ENCODE peak calls at places on chromosomes 5 and 9, in ten cellular contexts. One of them, this sample, is unnamed.

GRCh38 chr5:36647046-36647445 is 40.6 kb downstream of the SLC1A3 start:
- DNase-seq in esophagus squamous epithelium: no peak
- DNase-seq in stomach: no peak
- DNase-seq in endothelial cell of umbilical vein: no peak
- DNase-seq in fibroblast of lung: no peak
- DNase-seq in left ventricle myocardium inferior: no peak
- DNase-seq in sigmoid colon: no peak
- DNase-seq in mucosa of descending colon: no peak
- DNase-seq in neural crest cell: no peak
- DNase-seq in fibroblast of mammary gland: no peak
- DNase-seq in this sample: no peak

GRCh38 chr9:112378441-112379176 is 1.3 kb upstream of the HSDL2 start:
- DNase-seq in esophagus squamous epithelium: no peak
- DNase-seq in stomach: no peak
- DNase-seq in endothelial cell of umbilical vein: peak
- DNase-seq in fibroblast of lung: no peak
- DNase-seq in left ventricle myocardium inferior: peak
- DNase-seq in sigmoid colon: no peak
- DNase-seq in mucosa of descending colon: peak
- DNase-seq in neural crest cell: no peak
- DNase-seq in fibroblast of mammary gland: peak
- DNase-seq in this sample: peak

GRCh38 chr9:124680049-124680448 is 91.1 kb downstream of the NR6A1 start:
- DNase-seq in esophagus squamous epithelium: no peak
- DNase-seq in stomach: no peak
- DNase-seq in endothelial cell of umbilical vein: no peak
- DNase-seq in fibroblast of lung: no peak
- DNase-seq in left ventricle myocardium inferior: no peak
- DNase-seq in sigmoid colon: no peak
- DNase-seq in mucosa of descending colon: no peak
- DNase-seq in neural crest cell: no peak
- DNase-seq in fibroblast of mammary gland: no peak
- DNase-seq in this sample: no peak

GRCh38 chr5:72402959-72403628 is 82.9 kb downstream of the PTCD2 start:
- DNase-seq in esophagus squamous epithelium: no peak
- DNase-seq in stomach: peak
- DNase-seq in endothelial cell of umbilical vein: peak
- DNase-seq in fibroblast of lung: peak
- DNase-seq in left ventricle myocardium inferior: peak
- DNase-seq in sigmoid colon: no peak
- DNase-seq in mucosa of descending colon: peak
- DNase-seq in neural crest cell: no peak
- DNase-seq in fibroblast of mammary gland: peak
- DNase-seq in this sample: peak

GRCh38 chr9:92293075-92293354 is 482 bp downstream of the IARS1 start:
- DNase-seq in esophagus squamous epithelium: no peak
- DNase-seq in stomach: no peak
- DNase-seq in endothelial cell of umbilical vein: peak
- DNase-seq in fibroblast of lung: no peak
- DNase-seq in left ventricle myocardium inferior: no peak
- DNase-seq in sigmoid colon: no peak
- DNase-seq in mucosa of descending colon: no peak
- DNase-seq in neural crest cell: no peak
- DNase-seq in fibroblast of mammary gland: no peak
- DNase-seq in this sample: no peak

GRCh38 chr5:72149742-72150141 is 42.5 kb downstream of the MAP1B start:
- DNase-seq in esophagus squamous epithelium: no peak
- DNase-seq in stomach: no peak
- DNase-seq in endothelial cell of umbilical vein: no peak
- DNase-seq in fibroblast of lung: peak
- DNase-seq in left ventricle myocardium inferior: no peak
- DNase-seq in sigmoid colon: no peak
- DNase-seq in mucosa of descending colon: no peak
- DNase-seq in neural crest cell: no peak
- DNase-seq in fibroblast of mammary gland: peak
- DNase-seq in this sample: no peak

GRCh38 chr5:66518753-66519152 is 77.4 kb upstream of the MAST4 start:
- DNase-seq in esophagus squamous epithelium: no peak
- DNase-seq in stomach: no peak
- DNase-seq in endothelial cell of umbilical vein: peak
- DNase-seq in fibroblast of lung: no peak
- DNase-seq in left ventricle myocardium inferior: no peak
- DNase-seq in sigmoid colon: no peak
- DNase-seq in mucosa of descending colon: no peak
- DNase-seq in neural crest cell: no peak
- DNase-seq in fibroblast of mammary gland: no peak
- DNase-seq in this sample: peak

GRCh38 chr9:133991964-133992779 is at the start of gene VAV2:
- DNase-seq in esophagus squamous epithelium: no peak
- DNase-seq in stomach: peak
- DNase-seq in endothelial cell of umbilical vein: peak
- DNase-seq in fibroblast of lung: peak
- DNase-seq in left ventricle myocardium inferior: peak
- DNase-seq in sigmoid colon: peak
- DNase-seq in mucosa of descending colon: peak
- DNase-seq in neural crest cell: peak
- DNase-seq in fibroblast of mammary gland: peak
- DNase-seq in this sample: peak

GRCh38 chr9:92971121-92971520 is 23.8 kb downstream of the FGD3 start:
- DNase-seq in esophagus squamous epithelium: no peak
- DNase-seq in stomach: no peak
- DNase-seq in endothelial cell of umbilical vein: no peak
- DNase-seq in fibroblast of lung: no peak
- DNase-seq in left ventricle myocardium inferior: no peak
- DNase-seq in sigmoid colon: no peak
- DNase-seq in mucosa of descending colon: no peak
- DNase-seq in neural crest cell: no peak
- DNase-seq in fibroblast of mammary gland: no peak
- DNase-seq in this sample: no peak

GRCh38 chr9:33374190-33374589 is 28.2 kb downstream of the AQP7 start:
- DNase-seq in esophagus squamous epithelium: no peak
- DNase-seq in stomach: no peak
- DNase-seq in endothelial cell of umbilical vein: no peak
- DNase-seq in fibroblast of lung: no peak
- DNase-seq in left ventricle myocardium inferior: no peak
- DNase-seq in sigmoid colon: peak
- DNase-seq in mucosa of descending colon: no peak
- DNase-seq in neural crest cell: no peak
- DNase-seq in fibroblast of mammary gland: no peak
- DNase-seq in this sample: no peak

GRCh38 chr9:33374634-33375237 is 27.6 kb downstream of the AQP7 start:
- DNase-seq in esophagus squamous epithelium: peak
- DNase-seq in stomach: peak
- DNase-seq in endothelial cell of umbilical vein: peak
- DNase-seq in fibroblast of lung: peak
- DNase-seq in left ventricle myocardium inferior: peak
- DNase-seq in sigmoid colon: peak
- DNase-seq in mucosa of descending colon: peak
- DNase-seq in neural crest cell: peak
- DNase-seq in fibroblast of mammary gland: peak
- DNase-seq in this sample: peak

GRCh38 chr9:33377089-33377715 is 25.2 kb downstream of the AQP7 start:
- DNase-seq in esophagus squamous epithelium: no peak
- DNase-seq in stomach: no peak
- DNase-seq in endothelial cell of umbilical vein: no peak
- DNase-seq in fibroblast of lung: no peak
- DNase-seq in left ventricle myocardium inferior: no peak
- DNase-seq in sigmoid colon: peak
- DNase-seq in mucosa of descending colon: no peak
- DNase-seq in neural crest cell: no peak
- DNase-seq in fibroblast of mammary gland: no peak
- DNase-seq in this sample: peak

GRCh38 chr9:33375841-33376321 is 26.5 kb downstream of the AQP7 start:
- DNase-seq in esophagus squamous epithelium: no peak
- DNase-seq in stomach: no peak
- DNase-seq in endothelial cell of umbilical vein: no peak
- DNase-seq in fibroblast of lung: no peak
- DNase-seq in left ventricle myocardium inferior: no peak
- DNase-seq in sigmoid colon: no peak
- DNase-seq in mucosa of descending colon: no peak
- DNase-seq in neural crest cell: no peak
- DNase-seq in fibroblast of mammary gland: peak
- DNase-seq in this sample: no peak

GRCh38 chr9:33375238-33375840 is 27.0 kb downstream of the AQP7 start:
- DNase-seq in esophagus squamous epithelium: no peak
- DNase-seq in stomach: no peak
- DNase-seq in endothelial cell of umbilical vein: no peak
- DNase-seq in fibroblast of lung: no peak
- DNase-seq in left ventricle myocardium inferior: no peak
- DNase-seq in sigmoid colon: no peak
- DNase-seq in mucosa of descending colon: no peak
- DNase-seq in neural crest cell: peak
- DNase-seq in fibroblast of mammary gland: no peak
- DNase-seq in this sample: no peak
- TF ChIP-seq CTCF in esophagus squamous epithelium: no peak
- TF ChIP-seq CTCF in stomach: no peak
- TF ChIP-seq CTCF in endothelial cell of umbilical vein: no peak
- TF ChIP-seq CTCF in fibroblast of lung: no peak
- TF ChIP-seq CTCF in left ventricle myocardium inferior: peak
- TF ChIP-seq CTCF in sigmoid colon: no peak
- TF ChIP-seq CTCF in mucosa of descending colon: no peak
- TF ChIP-seq CTCF in neural crest cell: no peak
- TF ChIP-seq CTCF in fibroblast of mammary gland: no peak
- TF ChIP-seq CTCF in this sample: no peak

DNA sequence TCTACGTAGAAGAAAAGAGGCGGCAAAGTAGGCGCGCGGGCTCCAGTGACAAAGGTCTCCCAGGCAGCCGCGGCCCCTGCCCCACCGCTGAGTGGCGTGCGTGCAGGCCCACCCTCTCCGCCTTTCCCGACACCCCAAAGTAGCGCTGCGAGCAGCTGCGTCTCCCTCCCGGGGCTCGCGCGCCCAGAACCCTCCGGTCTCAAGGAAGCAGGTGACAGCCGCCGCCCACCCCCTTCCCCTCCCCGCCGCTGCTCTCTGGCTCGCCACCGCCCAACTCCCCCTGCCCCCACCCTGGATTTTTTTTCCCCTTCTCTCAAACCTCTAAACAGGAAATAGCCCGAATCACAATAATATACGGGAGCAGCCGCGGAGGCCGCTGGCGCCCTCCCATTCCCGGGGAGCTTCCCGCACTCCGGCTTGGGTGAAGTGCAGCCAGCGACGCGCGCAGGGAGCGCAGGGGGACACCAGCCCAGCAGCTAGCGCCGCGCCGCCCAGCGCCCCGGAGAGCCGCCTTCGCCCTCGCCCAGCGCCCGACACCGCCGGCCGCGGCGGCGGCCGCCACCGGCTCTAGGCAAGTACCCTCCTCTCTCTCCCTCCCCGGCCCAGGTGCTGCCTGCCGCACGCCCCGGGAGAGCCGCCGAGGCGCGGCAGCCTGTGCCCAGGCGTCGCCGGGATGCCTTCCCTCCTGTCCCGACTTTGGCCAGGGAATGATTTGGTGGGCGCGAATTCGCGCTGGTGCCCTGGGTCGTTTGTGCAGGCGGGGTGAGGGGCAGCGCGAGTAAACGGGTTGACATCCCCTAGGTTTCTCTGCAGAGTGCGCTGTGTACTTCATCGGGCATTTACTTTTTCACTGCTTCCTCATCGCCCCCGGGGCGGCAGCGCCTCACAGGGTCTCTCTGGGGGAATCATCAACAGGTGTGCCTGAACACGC is 52.7 kb upstream of the TJP2 start:
- DNase-seq in esophagus squamous epithelium: no peak
- DNase-seq in stomach: peak
- DNase-seq in endothelial cell of umbilical vein: peak
- DNase-seq in fibroblast of lung: peak
- DNase-seq in left ventricle myocardium inferior: peak
- DNase-seq in sigmoid colon: no peak
- DNase-seq in mucosa of descending colon: peak
- DNase-seq in neural crest cell: peak
- DNase-seq in fibroblast of mammary gland: no peak
- DNase-seq in this sample: peak
- TF ChIP-seq CTCF in esophagus squamous epithelium: no peak
- TF ChIP-seq CTCF in stomach: no peak
- TF ChIP-seq CTCF in endothelial cell of umbilical vein: no peak
- TF ChIP-seq CTCF in fibroblast of lung: no peak
- TF ChIP-seq CTCF in left ventricle myocardium inferior: peak
- TF ChIP-seq CTCF in sigmoid colon: no peak
- TF ChIP-seq CTCF in mucosa of descending colon: no peak
- TF ChIP-seq CTCF in neural crest cell: no peak
- TF ChIP-seq CTCF in fibroblast of mammary gland: no peak
- TF ChIP-seq CTCF in this sample: no peak

DNA sequence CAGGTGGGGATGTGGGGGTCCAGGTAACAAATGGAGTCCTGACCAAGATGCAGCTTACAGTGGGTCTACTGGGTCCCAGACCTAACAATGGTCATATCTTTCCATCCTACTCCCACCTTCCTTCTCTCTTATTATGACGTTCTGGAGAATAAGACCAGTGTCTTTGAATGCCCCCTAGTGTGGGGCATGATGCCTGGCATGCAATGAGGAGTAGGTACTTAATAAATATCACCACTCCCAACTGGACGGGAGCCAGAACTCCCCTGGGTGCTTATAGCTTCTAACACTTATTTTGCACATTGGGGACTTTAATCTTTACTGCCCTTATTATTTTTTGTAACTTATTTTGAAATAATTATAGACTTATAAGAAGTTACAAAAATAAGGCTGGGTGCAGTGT is 98.2 kb downstream of the NDFIP1 start:
- DNase-seq in esophagus squamous epithelium: no peak
- DNase-seq in stomach: no peak
- DNase-seq in endothelial cell of umbilical vein: peak
- DNase-seq in fibroblast of lung: no peak
- DNase-seq in left ventricle myocardium inferior: no peak
- DNase-seq in sigmoid colon: no peak
- DNase-seq in mucosa of descending colon: no peak
- DNase-seq in neural crest cell: no peak
- DNase-seq in fibroblast of mammary gland: no peak
- DNase-seq in this sample: no peak
- TF ChIP-seq CTCF in esophagus squamous epithelium: no peak
- TF ChIP-seq CTCF in stomach: no peak
- TF ChIP-seq CTCF in endothelial cell of umbilical vein: peak
- TF ChIP-seq CTCF in fibroblast of lung: peak
- TF ChIP-seq CTCF in left ventricle myocardium inferior: no peak
- TF ChIP-seq CTCF in sigmoid colon: no peak
- TF ChIP-seq CTCF in mucosa of descending colon: no peak
- TF ChIP-seq CTCF in neural crest cell: no peak
- TF ChIP-seq CTCF in fibroblast of mammary gland: peak
- TF ChIP-seq CTCF in this sample: no peak

DNA sequence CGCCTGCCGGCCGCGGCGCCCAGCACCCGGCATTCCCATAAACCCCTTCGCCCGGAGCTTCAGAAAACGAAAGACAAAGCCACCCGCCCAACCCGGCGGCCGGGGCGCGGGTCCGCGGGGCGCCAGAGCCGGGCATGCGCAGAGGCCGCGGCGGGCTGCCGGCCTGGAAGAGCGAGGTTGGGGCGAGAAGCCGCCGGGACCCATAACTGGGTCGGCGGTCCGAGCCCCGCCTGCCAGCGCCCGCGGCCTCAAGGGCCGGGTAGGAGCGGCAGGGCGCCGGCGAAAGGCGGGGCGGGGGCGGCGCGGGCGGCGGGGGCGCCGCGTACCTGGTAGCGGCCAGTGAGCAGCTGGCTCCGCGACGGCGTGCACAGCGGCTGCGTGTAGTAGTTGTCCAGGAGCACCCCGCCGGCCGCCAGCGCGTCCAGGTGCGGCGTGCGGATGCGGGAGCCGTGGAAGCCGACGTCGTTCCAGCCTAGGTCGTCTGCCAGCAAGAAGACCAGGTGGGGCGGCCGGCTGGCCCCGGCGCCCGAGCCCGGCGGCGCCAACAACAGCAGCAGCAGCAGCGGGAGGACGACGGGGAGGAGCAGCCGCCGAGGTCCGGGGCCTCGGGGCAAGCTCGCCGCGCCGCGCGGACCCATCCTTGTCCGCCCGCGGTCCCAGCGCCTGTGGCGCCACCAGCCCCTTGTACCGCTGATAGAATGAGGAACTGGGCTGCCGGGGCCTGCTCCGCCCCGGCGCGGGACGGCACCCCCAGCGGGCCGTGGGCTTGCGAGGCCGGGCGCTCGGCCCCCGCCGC is at the start of gene ARSB:
- DNase-seq in esophagus squamous epithelium: peak
- DNase-seq in stomach: peak
- DNase-seq in endothelial cell of umbilical vein: peak
- DNase-seq in fibroblast of lung: peak
- DNase-seq in left ventricle myocardium inferior: peak
- DNase-seq in sigmoid colon: peak
- DNase-seq in mucosa of descending colon: peak
- DNase-seq in neural crest cell: peak
- DNase-seq in fibroblast of mammary gland: peak
- DNase-seq in this sample: peak
- TF ChIP-seq CTCF in esophagus squamous epithelium: no peak
- TF ChIP-seq CTCF in stomach: peak
- TF ChIP-seq CTCF in endothelial cell of umbilical vein: peak
- TF ChIP-seq CTCF in fibroblast of lung: peak
- TF ChIP-seq CTCF in left ventricle myocardium inferior: peak
- TF ChIP-seq CTCF in sigmoid colon: no peak
- TF ChIP-seq CTCF in mucosa of descending colon: no peak
- TF ChIP-seq CTCF in neural crest cell: peak
- TF ChIP-seq CTCF in fibroblast of mammary gland: peak
- TF ChIP-seq CTCF in this sample: peak

This sample was measured in body of pancreas.